ENCODE peak calls at places on chromosomes 13 and 19, in ten cellular contexts. L, D, K, J, B, G, V, W, E and O are unnamed samples.

GRCh38 chr13:49292742-49293498 is 45.2 kb downstream of the CDADC1 start:
- DNase-seq in L (peak), J (peak), W (no peak), G (no peak), B (no peak), E (peak), D (no peak), K (no peak), V (peak), O (peak)

GRCh38 chr13:30978981-30979956 is 46.8 kb downstream of the TEX26 start:
- DNase-seq in K (no peak), D (no peak), B (peak), W (no peak), L (no peak), J (no peak), V (peak), G (no peak), E (peak), O (no peak)

GRCh38 chr19:47790398-47790814 is 11.9 kb downstream of the SELENOW start:
- DNase-seq in L (no peak), B (peak), D (peak), V (peak), J (peak), G (peak), E (peak), W (peak), K (peak), O (no peak)

GRCh38 chr13:90276208-90276607 is 1071.3 kb upstream of the MIR17HG start:
- DNase-seq in V (peak), B (no peak), L (no peak), J (no peak), K (no peak), D (no peak), G (no peak), W (no peak), E (peak), O (no peak)

GRCh38 chr19:47239610-47240296 is 8.8 kb upstream of the BBC3 start:
- DNase-seq in J (no peak), K (peak), L (no peak), G (no peak), W (peak), E (peak), V (peak), D (peak), B (no peak), O (no peak)

GRCh38 chr13:23715762-23716235 is 145.6 kb downstream of the TNFRSF19 start:
- DNase-seq in W (peak), K (no peak), E (peak), V (no peak), B (no peak), L (no peak), D (no peak), J (no peak), G (no peak), O (no peak)

GRCh38 chr19:53671621-53672111 is 39.9 kb downstream of the DPRX start:
- DNase-seq in J (no peak), L (no peak), G (no peak), W (no peak), E (no peak), D (no peak), V (no peak), B (no peak), K (no peak), O (no peak)

GRCh38 chr13:94764576-94765321 is 52.4 kb upstream of the SOX21 start:
- DNase-seq in W (no peak), B (no peak), K (no peak), L (no peak), J (no peak), E (no peak), G (no peak), D (no peak), V (no peak), O (no peak)

GRCh38 chr13:112637017-112637801 is 49.3 kb upstream of the TUBGCP3 start:
- DNase-seq in E (no peak), J (no peak), L (no peak), G (no peak), W (no peak), B (no peak), K (no peak), V (no peak), D (no peak), O (no peak)

GRCh38 chr19:19062454-19063182 is 1.2 kb upstream of the SLC25A42 start:
- DNase-seq in V (no peak), W (peak), J (no peak), D (no peak), L (peak), B (no peak), E (no peak), K (no peak), G (no peak), O (no peak)

GRCh38 chr19:6519289-6519688 is 11.5 kb upstream of the TNFSF9 start:
- DNase-seq in V (peak), B (no peak), E (no peak), L (no peak), W (no peak), J (no peak), D (no peak), K (no peak), G (no peak), O (no peak)

GRCh38 chr13:104571161-104571889 is 1505.1 kb upstream of the SLC10A2 start:
- DNase-seq in G (peak), L (peak), W (no peak), D (peak), E (peak), K (no peak), V (peak), J (peak), B (peak), O (peak)

GRCh38 chr13:59690857-59691500 is 472.7 kb downstream of the DIAPH3 start:
- DNase-seq in E (no peak), V (no peak), L (no peak), J (no peak), G (no peak), B (no peak), W (no peak), D (no peak), K (no peak), O (no peak)

GRCh38 chr19:45171211-45171623 is 6.8 kb downstream of the TRAPPC6A start:
- DNase-seq in E (no peak), D (no peak), B (no peak), K (no peak), G (no peak), W (no peak), L (no peak), V (peak), J (no peak), O (no peak)

GRCh38 chr19:1173160-1173844 is 766 bp downstream of the SBNO2 start:
- DNase-seq in B (peak), K (no peak), J (no peak), G (no peak), E (no peak), L (no peak), D (peak), V (no peak), W (peak), O (no peak)

GRCh38 chr13:106311004-106311403 is 224.5 kb downstream of the EFNB2 start:
- DNase-seq in D (no peak), K (no peak), W (no peak), E (no peak), B (no peak), G (no peak), J (no peak), V (peak), L (no peak), O (no peak)

GRCh38 chr19:18999896-19000620 is 33.3 kb downstream of the SUGP2 start:
- DNase-seq in D (no peak), E (no peak), B (no peak), J (no peak), W (peak), V (peak), K (no peak), G (no peak), L (no peak), O (no peak)

GRCh38 chr19:47511681-47512080 is 3.2 kb downstream of the NAPA start:
- DNase-seq in V (peak), L (peak), J (no peak), B (no peak), K (no peak), D (peak), G (no peak), W (peak), E (no peak), O (no peak)

GRCh38 chr19:45641274-45642105 is 2.3 kb upstream of the EML2 start:
- DNase-seq in G (peak), D (peak), K (peak), V (peak), L (no peak), B (peak), W (peak), E (peak), J (no peak), O (no peak)

GRCh38 chr13:49584771-49585182 is 581 bp downstream of the RCBTB1 start:
- DNase-seq in V (peak), L (no peak), G (no peak), E (no peak), W (no peak), B (no peak), D (no peak), J (no peak), K (no peak), O (no peak)

GRCh38 chr13:38308736-38309135 is 40.9 kb upstream of the UFM1 start:
- DNase-seq in K (no peak), B (no peak), D (no peak), J (no peak), W (no peak), L (peak), G (no peak), V (peak), E (no peak), O (peak)

GRCh38 chr13:66656050-66656449 is 574.1 kb downstream of the PCDH9 start:
- DNase-seq in K (no peak), D (no peak), L (no peak), G (no peak), V (peak), J (no peak), E (peak), W (no peak), B (no peak), O (no peak)

GRCh38 chr13:35055705-35056104 is 113.6 kb downstream of the NBEA start:
- DNase-seq in V (no peak), K (no peak), L (no peak), G (no peak), E (no peak), D (no peak), B (no peak), W (no peak), J (no peak), O (no peak)

GRCh38 chr13:74771964-74772363 is 637.8 kb upstream of the KLF12 start:
- DNase-seq in E (no peak), V (peak), W (no peak), B (no peak), L (no peak), G (no peak), J (no peak), K (no peak), D (no peak), O (no peak)

DNA sequence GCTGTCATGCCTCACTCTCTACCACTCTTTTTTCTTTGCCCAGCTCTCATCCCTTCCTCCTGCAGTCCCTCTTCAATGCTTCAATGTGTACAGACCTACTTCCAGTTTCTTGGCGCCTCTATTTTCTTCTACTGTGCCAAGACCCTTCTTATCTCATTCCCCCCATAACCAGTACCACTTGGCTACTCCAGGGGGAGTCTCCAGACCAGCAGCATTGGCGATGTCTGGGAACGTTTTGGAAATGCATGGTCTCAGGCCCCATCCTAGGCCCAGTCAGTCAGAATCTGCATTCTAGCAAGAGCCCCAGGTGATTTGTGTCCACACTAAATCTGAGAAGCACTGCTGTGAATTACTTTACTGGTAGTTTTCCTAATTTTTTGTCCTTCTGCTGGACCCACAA is 198.2 kb downstream of the SLC7A1 start:
- DNase-seq in K (no peak), V (no peak), L (no peak), W (no peak), E (no peak), G (no peak), D (no peak), B (no peak), J (no peak), O (no peak)
- TF ChIP-seq CTCF in K (no peak), V (peak), L (no peak), W (no peak), E (no peak), G (no peak), D (no peak), B (no peak), J (no peak), O (peak)

GRCh38 chr13:98565726-98566577 is 11.0 kb downstream of the STK24 start:
- DNase-seq in D (no peak), E (no peak), B (peak), G (no peak), V (peak), K (no peak), L (no peak), W (no peak), J (no peak), O (no peak)

GRCh38 chr13:98563071-98563470 is 13.8 kb downstream of the STK24 start:
- DNase-seq in G (no peak), B (no peak), V (no peak), E (no peak), K (no peak), L (no peak), J (no peak), D (no peak), W (no peak), O (no peak)

GRCh38 chr13:98570929-98571372 is 6.0 kb downstream of the STK24 start:
- DNase-seq in G (no peak), B (peak), J (no peak), K (no peak), L (no peak), E (no peak), D (peak), W (no peak), V (no peak), O (no peak)

GRCh38 chr13:98564204-98564603 is 12.7 kb downstream of the STK24 start:
- DNase-seq in J (no peak), K (no peak), D (no peak), B (no peak), W (no peak), V (no peak), G (no peak), L (no peak), E (no peak), O (no peak)

DNA sequence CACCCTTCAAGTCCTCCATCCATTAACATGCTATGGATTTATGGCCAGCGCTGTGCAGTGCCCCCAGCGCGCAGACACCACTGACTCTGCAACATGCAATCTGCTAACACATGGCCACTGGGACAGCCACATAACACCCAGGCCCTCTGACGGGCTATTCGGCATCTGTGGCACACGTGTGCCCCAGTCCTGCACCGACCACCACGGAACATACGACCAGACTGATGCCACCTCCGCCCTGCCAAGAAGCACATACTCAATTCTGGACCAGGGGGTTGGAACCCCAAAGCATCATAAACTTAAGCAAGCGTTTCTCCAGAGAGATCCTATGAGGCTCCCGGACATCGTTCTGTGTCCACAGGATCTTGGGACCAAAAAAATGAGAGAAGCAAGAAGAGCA is 9.8 kb downstream of the STK24 start:
- DNase-seq in B (no peak), G (no peak), E (no peak), L (no peak), V (no peak), J (no peak), D (no peak), W (no peak), K (no peak), O (no peak)
- H3K4me3 ChIP-seq in B (no peak), G (no peak), E (no peak), L (no peak), V (no peak), J (no peak), D (no peak), W (no peak), K (peak), O (no peak)

GRCh38 chr13:80196756-80197155 is 144.2 kb downstream of the SPRY2 start:
- DNase-seq in K (no peak), V (no peak), G (no peak), E (no peak), B (no peak), W (no peak), D (no peak), L (no peak), J (no peak), O (no peak)
- TF ChIP-seq CTCF in K (no peak), V (no peak), G (no peak), E (no peak), B (no peak), W (no peak), D (no peak), L (no peak), J (no peak), O (no peak)

DNA sequence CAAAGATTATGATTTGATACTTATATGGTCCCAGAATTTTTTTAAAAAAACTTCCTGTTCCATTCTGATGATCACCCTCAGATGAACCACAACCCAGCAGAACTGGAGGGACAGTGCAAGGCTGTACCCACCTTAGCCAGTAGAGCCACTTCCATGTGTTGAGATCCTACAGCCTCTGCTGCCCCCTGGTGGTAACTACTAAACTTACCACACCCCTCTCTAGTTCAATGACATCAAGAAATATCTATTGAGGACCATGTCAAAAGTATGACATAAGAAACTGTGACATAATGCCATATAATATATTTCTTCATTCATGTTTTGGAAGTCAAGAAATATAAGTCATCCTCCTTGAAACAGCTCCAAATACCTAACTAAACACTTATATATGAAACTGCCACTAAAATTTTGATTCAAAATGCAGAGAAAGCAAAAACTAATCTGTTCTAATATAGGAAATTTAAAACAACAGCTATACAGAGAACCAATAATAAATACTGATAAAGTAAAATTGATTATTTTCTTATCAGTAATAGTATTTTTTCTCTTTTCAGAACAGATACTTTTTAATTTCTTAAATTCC is 412.6 kb downstream of the KCTD12 start:
- DNase-seq in E (peak), B (peak), G (peak), V (peak), J (peak), W (no peak), D (peak), K (peak), L (peak), O (peak)
- H3K4me3 ChIP-seq in E (no peak), B (no peak), G (no peak), V (no peak), J (no peak), W (no peak), D (no peak), K (no peak), L (no peak), O (no peak)

DNA sequence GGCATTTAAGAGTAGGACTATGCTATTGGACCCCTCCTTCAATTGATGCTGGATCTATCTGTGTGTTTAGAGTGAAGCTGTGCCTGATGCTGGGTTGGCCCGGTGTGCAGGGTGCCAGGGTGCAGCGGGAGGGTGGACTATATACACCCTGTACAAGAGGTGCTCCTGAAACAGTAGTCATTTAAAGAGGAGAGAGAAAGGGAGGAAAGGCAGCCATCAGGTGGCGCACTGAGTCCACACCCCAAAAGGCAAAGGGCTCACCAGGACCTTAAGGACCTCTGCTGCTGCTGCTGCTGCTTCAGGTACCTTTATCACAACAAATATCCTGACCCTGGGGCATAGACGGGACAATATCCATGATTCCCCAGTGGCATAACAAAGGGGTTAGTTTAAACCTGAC is 39.4 kb downstream of the ZNF136 start:
- DNase-seq in B (peak), L (no peak), W (no peak), J (no peak), G (no peak), V (no peak), D (no peak), E (peak), K (peak), O (no peak)
- TF ChIP-seq CTCF in B (peak), L (no peak), W (peak), J (no peak), G (no peak), V (peak), D (no peak), E (peak), K (peak), O (no peak)